ENCODE peak calls at places on chromosomes 2 and 18, in six cellular contexts. U is GM23338, C is stomach, G is brain microvascular endothelial cell, E is AG09309, M is pancreas. X is an unnamed sample.

GRCh38 chr2:150599889-150600288 is 112.4 kb upstream of the RND3 start:
- DNase-seq in U (no peak), C (no peak), G (no peak), E (no peak), M (no peak), X (no peak)

GRCh38 chr2:172172513-172173217 is 70.0 kb upstream of the DLX2 start:
- DNase-seq in U (peak), C (peak), G (peak), E (no peak), M (peak), X (peak)

GRCh38 chr2:156585457-156585856 is 149.3 kb downstream of the GPD2 start:
- DNase-seq in U (no peak), C (no peak), G (no peak), E (no peak), M (no peak), X (no peak)

GRCh38 chr2:134359367-134360081 is 105.7 kb downstream of the MGAT5 start:
- DNase-seq in U (no peak), C (no peak), G (no peak), E (no peak), M (no peak), X (no peak)

GRCh38 chr2:50455351-50455750 is 576.6 kb downstream of the NRXN1 start:
- DNase-seq in U (no peak), C (no peak), G (no peak), E (no peak), M (no peak), X (no peak)

GRCh38 chr18:39724652-39725051 is 2159.1 kb upstream of the CELF4 start:
- DNase-seq in U (no peak), C (no peak), G (no peak), E (no peak), M (no peak), X (peak)

GRCh38 chr2:190405069-190405468 is 3.1 kb upstream of the MFSD6 start:
- DNase-seq in U (no peak), C (no peak), G (no peak), E (no peak), M (no peak), X (no peak)

GRCh38 chr2:199488772-199489400 is 31.1 kb upstream of the SATB2 start:
- DNase-seq in U (peak), C (peak), G (peak), E (no peak), M (peak), X (peak)

GRCh38 chr2:23656597-23656973 is 270.3 kb downstream of the ATAD2B start:
- DNase-seq in U (no peak), C (no peak), G (no peak), E (no peak), M (no peak), X (peak)

GRCh38 chr18:48859311-48860275 is 91.2 kb downstream of the SMAD7 start:
- DNase-seq in U (peak), C (no peak), G (no peak), E (no peak), M (no peak), X (no peak)

GRCh38 chr18:61949946-61950345 is 57.1 kb upstream of the RNF152 start:
- DNase-seq in U (no peak), C (no peak), G (peak), E (no peak), M (no peak), X (peak)

GRCh38 chr2:199273043-199273647 is 184.6 kb downstream of the SATB2 start:
- DNase-seq in U (no peak), C (no peak), G (peak), E (peak), M (no peak), X (peak)

GRCh38 chr2:159249955-159250723 is 36.4 kb downstream of the WDSUB1 start:
- DNase-seq in U (no peak), C (no peak), G (peak), E (peak), M (peak), X (peak)

GRCh38 chr2:233451950-233452349 is 97.7 kb downstream of the DGKD start:
- DNase-seq in U (no peak), C (no peak), G (no peak), E (no peak), M (no peak), X (no peak)

GRCh38 chr2:212709287-212709686 is 170.7 kb upstream of the ERBB4 start:
- DNase-seq in U (no peak), C (no peak), G (no peak), E (no peak), M (no peak), X (no peak)

GRCh38 chr2:166695154-166695553 is 193.1 kb upstream of the XIRP2 start:
- DNase-seq in U (no peak), C (no peak), G (no peak), E (no peak), M (no peak), X (no peak)

GRCh38 chr18:10858477-10858876 is 290.9 kb downstream of the PIEZO2 start:
- DNase-seq in U (no peak), C (no peak), G (no peak), E (no peak), M (no peak), X (no peak)

GRCh38 chr18:9495916-9496540 is 20.7 kb downstream of the RALBP1 start:
- DNase-seq in U (peak), C (no peak), G (no peak), E (no peak), M (no peak), X (no peak)

GRCh38 chr2:237742614-237743013 is 56.0 kb upstream of the RBM44 start:
- DNase-seq in U (no peak), C (no peak), G (no peak), E (no peak), M (no peak), X (no peak)

GRCh38 chr2:238714038-238714528 is 133.8 kb upstream of the TWIST2 start:
- DNase-seq in U (no peak), C (no peak), G (no peak), E (no peak), M (no peak), X (no peak)

GRCh38 chr2:215658635-215659305 is 222.9 kb upstream of the FN1 start:
- DNase-seq in U (no peak), C (no peak), G (no peak), E (no peak), M (no peak), X (no peak)

GRCh38 chr2:124877065-124877671 is 852.1 kb downstream of the CNTNAP5 start:
- DNase-seq in U (no peak), C (no peak), G (peak), E (peak), M (no peak), X (peak)

GRCh38 chr2:201947287-201947686 is 86.4 kb upstream of the FZD7 start:
- DNase-seq in U (no peak), C (no peak), G (no peak), E (no peak), M (no peak), X (no peak)

GRCh38 chr2:120820885-120821279 is 85.2 kb downstream of the GLI2 start:
- DNase-seq in U (no peak), C (no peak), G (peak), E (no peak), M (no peak), X (peak)
- H3K4me3 ChIP-seq in U (no peak), C (no peak), G (peak), E (peak), M (no peak), X (no peak)

GRCh38 chr18:36770315-36770946 is 58.4 kb downstream of the TPGS2 start:
- DNase-seq in U (no peak), C (no peak), G (no peak), E (no peak), M (no peak), X (no peak)

GRCh38 chr18:36771246-36771645 is 57.6 kb downstream of the TPGS2 start:
- DNase-seq in U (no peak), C (no peak), G (no peak), E (no peak), M (no peak), X (no peak)

GRCh38 chr18:36772339-36772738 is 56.5 kb downstream of the TPGS2 start:
- DNase-seq in U (no peak), C (no peak), G (no peak), E (peak), M (no peak), X (peak)

GRCh38 chr18:36769172-36769571 is 59.6 kb downstream of the TPGS2 start:
- DNase-seq in U (no peak), C (no peak), G (peak), E (no peak), M (no peak), X (no peak)

GRCh38 chr18:36769611-36770314 is 59.0 kb downstream of the TPGS2 start:
- DNase-seq in U (peak), C (no peak), G (no peak), E (no peak), M (no peak), X (peak)
- TF ChIP-seq CTCF in U (peak), C (no peak), G (peak), E (peak), M (peak), X (peak)

DNA sequence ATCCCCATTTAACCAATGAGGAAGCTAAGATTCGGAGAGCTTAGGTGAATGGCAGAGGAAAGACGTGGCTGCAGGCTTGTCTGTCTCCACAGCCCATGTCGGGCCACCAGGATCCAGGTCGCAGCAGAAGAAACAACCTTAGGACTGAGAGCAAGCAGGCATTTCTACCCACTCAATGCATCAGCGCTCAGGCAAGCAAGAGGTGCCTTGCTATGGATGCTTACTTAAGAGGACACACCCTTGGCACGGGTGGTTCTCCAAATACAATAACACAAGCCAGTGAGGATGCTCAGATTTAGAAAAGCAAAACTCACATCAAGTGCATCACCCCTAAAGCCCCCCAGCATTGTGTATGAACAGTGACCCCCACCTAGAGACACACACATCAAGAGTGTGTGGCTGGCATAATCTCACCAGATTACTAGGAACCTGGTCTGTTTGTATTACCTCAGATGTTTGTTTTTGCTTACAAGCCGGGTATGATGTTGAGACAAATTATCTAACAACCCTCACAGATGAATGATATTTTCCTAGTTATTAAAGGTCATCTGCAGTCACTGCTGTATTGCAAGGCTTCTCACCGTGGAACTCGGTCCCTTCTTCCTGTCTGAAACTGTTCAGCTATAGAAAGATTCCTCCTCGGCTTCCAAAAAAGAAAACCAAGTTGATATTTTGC is 34.2 kb upstream of the NPAS2 start:
- DNase-seq in U (no peak), C (no peak), G (no peak), E (no peak), M (no peak), X (peak)
- H3K4me3 ChIP-seq in U (no peak), C (no peak), G (no peak), E (no peak), M (no peak), X (no peak)

DNA sequence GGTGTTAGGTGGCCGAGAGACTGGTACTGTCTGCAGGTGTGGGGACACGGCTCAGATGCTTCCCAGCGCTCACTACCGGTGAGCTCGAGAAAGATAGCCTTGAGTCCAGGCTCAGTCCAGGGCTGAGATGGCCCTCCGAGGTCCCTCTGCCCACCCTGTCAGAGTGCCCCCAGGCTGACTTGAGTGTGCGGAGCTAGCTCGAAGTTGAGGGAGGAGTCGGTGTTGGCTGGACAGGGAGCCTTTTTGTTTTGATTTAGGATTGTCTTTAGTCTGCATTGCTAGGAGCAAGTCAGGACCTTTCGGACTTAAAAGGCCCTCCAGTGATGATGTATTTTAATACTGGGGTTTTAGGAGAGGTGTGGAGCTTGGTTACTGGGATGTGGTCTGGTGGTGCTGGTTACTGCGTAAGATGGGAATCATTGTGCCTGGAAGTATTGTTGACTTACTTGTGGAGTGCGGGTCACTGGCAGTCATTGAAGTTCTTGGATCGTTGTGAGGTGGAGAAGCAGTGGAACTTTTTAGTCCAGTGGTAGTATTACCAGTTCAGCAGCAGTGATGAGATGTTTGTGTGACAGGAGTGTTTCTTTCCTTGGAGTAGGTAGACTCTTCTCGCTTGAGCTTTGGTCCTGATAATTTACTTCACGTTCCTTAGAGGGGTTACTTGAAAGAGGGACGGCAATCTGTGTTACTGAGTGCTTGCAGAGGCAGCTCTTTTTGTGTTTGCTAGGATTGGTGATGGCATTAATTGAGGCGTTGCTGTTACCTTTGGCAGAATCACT is 624 bp downstream of the KIAA1328 start:
- DNase-seq in U (no peak), C (no peak), G (no peak), E (no peak), M (no peak), X (peak)
- TF ChIP-seq CTCF in U (no peak), C (no peak), G (no peak), E (no peak), M (no peak), X (no peak)

DNA sequence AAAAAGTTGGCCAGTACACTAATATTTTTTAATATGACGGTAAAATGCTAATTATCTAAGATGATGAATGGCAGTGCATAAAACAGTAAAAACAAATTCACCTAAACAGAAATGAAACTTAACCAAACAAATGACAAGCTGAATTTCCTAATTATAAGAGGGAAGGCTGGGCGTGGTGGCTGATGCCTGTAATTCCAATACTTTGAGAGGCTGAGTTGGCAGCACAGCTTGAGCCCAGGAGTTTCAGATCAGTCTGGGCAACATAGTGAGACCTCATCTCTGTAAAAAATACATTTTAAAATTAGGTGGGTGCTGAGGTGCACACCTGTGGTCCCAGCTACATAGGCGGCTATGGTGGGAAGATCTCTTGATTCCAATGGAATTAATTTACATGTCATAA is 120.1 kb downstream of the USP34 start:
- DNase-seq in U (no peak), C (no peak), G (no peak), E (no peak), M (no peak), X (no peak)
- H3K4me3 ChIP-seq in U (no peak), C (no peak), G (no peak), E (no peak), M (no peak), X (no peak)

GRCh38 chr2:42054657-42055430 is 7.0 kb downstream of the PKDCC start:
- DNase-seq in U (peak), C (peak), G (no peak), E (no peak), M (no peak), X (no peak)
- TF ChIP-seq CTCF in U (peak), C (peak), G (no peak), E (no peak), M (no peak), X (no peak)

DNA sequence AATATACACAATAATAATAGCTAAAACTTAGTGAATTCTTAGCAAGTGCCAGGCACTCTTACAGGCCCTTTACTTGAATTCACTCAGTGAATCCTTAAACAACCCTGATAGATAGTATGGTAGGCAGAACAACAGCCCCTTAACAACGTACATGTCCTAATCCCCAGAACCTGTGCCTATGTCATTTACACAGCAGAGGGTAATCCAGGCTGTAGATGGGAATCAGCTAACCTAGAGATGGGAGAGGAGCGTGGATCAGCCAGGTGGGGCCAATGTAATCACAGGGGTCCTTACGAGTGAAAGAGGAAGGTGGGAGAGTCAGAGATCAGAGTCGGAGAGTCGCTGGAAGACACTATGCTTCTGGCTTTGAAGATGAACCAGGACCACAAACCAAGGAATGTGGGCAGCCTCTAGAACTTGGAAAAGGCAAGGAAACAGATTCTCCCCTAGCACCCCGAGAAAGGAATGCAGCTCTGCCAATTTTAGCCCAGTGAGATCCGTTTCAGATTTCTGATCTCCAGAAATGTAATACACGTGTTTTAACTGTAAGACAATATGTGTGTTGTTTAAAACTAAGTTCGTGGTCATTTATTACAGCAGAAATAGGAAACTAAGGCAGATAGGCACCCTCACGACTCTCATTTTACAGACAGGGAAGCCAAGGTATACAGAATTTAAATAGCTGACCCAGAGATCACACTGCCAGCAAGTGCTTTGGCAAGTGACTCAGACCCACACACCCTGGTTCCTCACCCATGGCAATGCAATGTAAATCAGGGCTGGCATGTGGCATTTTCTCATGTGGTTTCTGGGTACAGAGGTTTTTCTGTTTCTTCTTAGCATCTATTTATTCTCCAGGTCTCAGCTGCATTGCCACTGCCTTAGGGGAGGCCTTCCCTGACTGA is 68.9 kb downstream of the DOCK10 start:
- DNase-seq in U (peak), C (peak), G (no peak), E (no peak), M (no peak), X (no peak)
- H3K4me3 ChIP-seq in U (no peak), C (no peak), G (no peak), E (no peak), M (no peak), X (no peak)

GRCh38 chr2:73291461-73292315 is 1.7 kb downstream of the EGR4 start:
- DNase-seq in U (peak), C (no peak), G (no peak), E (no peak), M (no peak), X (peak)
- TF ChIP-seq CTCF in U (peak), C (no peak), G (peak), E (no peak), M (no peak), X (peak)